ENCODE peak calls at places on chromosomes 4 and X, in six cellular contexts. One of them, this sample, is unnamed.

GRCh38 chr4:102344520-102344954 is 745 bp downstream of the SLC39A8 start:
- DNase-seq in SK-N-SH: peak; percentile 84
- DNase-seq in GM12878: no peak
- DNase-seq in K562: peak; percentile 80
- DNase-seq in HepG2: no peak
- DNase-seq in H1: peak; percentile 79
- DNase-seq in this sample: peak; percentile 72

GRCh38 chr4:30721353-30722091 is 1.4 kb downstream of the PCDH7 start:
- DNase-seq in SK-N-SH: peak; percentile 86
- DNase-seq in GM12878: no peak
- DNase-seq in K562: no peak
- DNase-seq in HepG2: no peak
- DNase-seq in H1: peak; percentile 76
- DNase-seq in this sample: no peak

GRCh38 chrX:48508400-48509244 is at the start of gene PORCN:
- DNase-seq in SK-N-SH: peak; percentile 92
- DNase-seq in GM12878: peak; percentile 33
- DNase-seq in K562: peak; percentile 88
- DNase-seq in HepG2: peak; percentile 35
- DNase-seq in H1: peak; percentile 79
- DNase-seq in this sample: peak; percentile 72

GRCh38 chr4:103892616-103893015 is 172.8 kb upstream of the TACR3 start:
- DNase-seq in SK-N-SH: no peak
- DNase-seq in GM12878: no peak
- DNase-seq in K562: no peak
- DNase-seq in HepG2: no peak
- DNase-seq in H1: no peak
- DNase-seq in this sample: no peak

GRCh38 chr4:168028568-168028967 is 63.8 kb upstream of the ANXA10 start:
- DNase-seq in SK-N-SH: peak; percentile 5
- DNase-seq in GM12878: no peak
- DNase-seq in K562: peak; percentile 0
- DNase-seq in HepG2: peak; percentile 5
- DNase-seq in H1: no peak
- DNase-seq in this sample: no peak

GRCh38 chr4:17323619-17324400 is 188.1 kb downstream of the QDPR start:
- DNase-seq in SK-N-SH: no peak
- DNase-seq in GM12878: no peak
- DNase-seq in K562: no peak
- DNase-seq in HepG2: no peak
- DNase-seq in H1: no peak
- DNase-seq in this sample: no peak

GRCh38 chrX:7216981-7217587 is 69.1 kb upstream of the PUDP start:
- DNase-seq in SK-N-SH: no peak
- DNase-seq in GM12878: no peak
- DNase-seq in K562: no peak
- DNase-seq in HepG2: no peak
- DNase-seq in H1: no peak
- DNase-seq in this sample: no peak

GRCh38 chrX:68462653-68463052 is 29.4 kb upstream of the OPHN1 start:
- DNase-seq in SK-N-SH: no peak
- DNase-seq in GM12878: no peak
- DNase-seq in K562: peak; percentile 67
- DNase-seq in HepG2: no peak
- DNase-seq in H1: no peak
- DNase-seq in this sample: no peak

GRCh38 chr4:103786014-103786413 is 66.2 kb upstream of the TACR3 start:
- DNase-seq in SK-N-SH: peak; percentile 16
- DNase-seq in GM12878: peak; percentile 17
- DNase-seq in K562: peak; percentile 57
- DNase-seq in HepG2: peak; percentile 64
- DNase-seq in H1: no peak
- DNase-seq in this sample: peak; percentile 31

GRCh38 chrX:3779546-3779945 is 66.1 kb upstream of the PRKX start:
- DNase-seq in SK-N-SH: no peak
- DNase-seq in GM12878: no peak
- DNase-seq in K562: no peak
- DNase-seq in HepG2: no peak
- DNase-seq in H1: no peak
- DNase-seq in this sample: no peak

GRCh38 chr4:100895572-100896197 is 377.9 kb upstream of the EMCN start:
- DNase-seq in SK-N-SH: no peak
- DNase-seq in GM12878: peak; percentile 19
- DNase-seq in K562: no peak
- DNase-seq in HepG2: no peak
- DNase-seq in H1: no peak
- DNase-seq in this sample: no peak

GRCh38 chr4:173420324-173420752 is 21.4 kb upstream of the SCRG1 start:
- DNase-seq in SK-N-SH: peak; percentile 34
- DNase-seq in GM12878: no peak
- DNase-seq in K562: peak; percentile 21
- DNase-seq in HepG2: peak; percentile 8
- DNase-seq in H1: no peak
- DNase-seq in this sample: no peak

GRCh38 chr4:11635336-11635735 is 206.6 kb upstream of the HS3ST1 start:
- DNase-seq in SK-N-SH: no peak
- DNase-seq in GM12878: no peak
- DNase-seq in K562: no peak
- DNase-seq in HepG2: no peak
- DNase-seq in H1: no peak
- DNase-seq in this sample: no peak

GRCh38 chr4:98794565-98795205 is 134.2 kb downstream of the EIF4E start:
- DNase-seq in SK-N-SH: no peak
- DNase-seq in GM12878: no peak
- DNase-seq in K562: peak; percentile 83
- DNase-seq in HepG2: no peak
- DNase-seq in H1: no peak
- DNase-seq in this sample: no peak
- TF ChIP-seq GABPA in SK-N-SH: no peak
- TF ChIP-seq GABPA in GM12878: no peak
- TF ChIP-seq GABPA in K562: no peak
- TF ChIP-seq GABPA in HepG2: no peak
- TF ChIP-seq GABPA in H1: no peak
- TF ChIP-seq GABPA in this sample: no peak

DNA sequence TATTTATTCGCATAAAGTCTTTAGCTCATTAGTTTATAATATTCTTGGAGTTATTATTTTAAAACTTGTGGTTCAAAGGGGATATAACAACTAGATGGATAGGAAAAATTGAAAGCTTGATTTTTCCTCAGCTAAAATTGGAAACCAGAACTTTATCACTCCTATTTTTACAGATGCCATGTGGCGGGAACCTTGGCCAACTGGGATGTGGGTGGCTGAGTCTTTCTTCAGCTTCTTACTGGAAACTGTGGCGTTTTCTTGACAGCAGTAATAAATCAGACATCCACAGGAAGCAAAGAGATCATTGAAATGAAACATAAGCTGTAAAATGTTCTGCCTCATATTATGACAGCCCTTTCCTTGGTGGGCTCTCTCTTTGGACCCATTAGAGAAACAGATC is 84.1 kb downstream of the SPATA18 start:
- DNase-seq in SK-N-SH: no peak
- DNase-seq in GM12878: no peak
- DNase-seq in K562: no peak
- DNase-seq in HepG2: no peak
- DNase-seq in H1: no peak
- DNase-seq in this sample: no peak
- TF ChIP-seq GABPA in SK-N-SH: no peak
- TF ChIP-seq GABPA in GM12878: no peak
- TF ChIP-seq GABPA in K562: no peak
- TF ChIP-seq GABPA in HepG2: no peak
- TF ChIP-seq GABPA in H1: no peak
- TF ChIP-seq GABPA in this sample: no peak

GRCh38 chr4:153748378-153748777 is 11.4 kb downstream of the RNF175 start:
- DNase-seq in SK-N-SH: peak; percentile 48
- DNase-seq in GM12878: no peak
- DNase-seq in K562: no peak
- DNase-seq in HepG2: no peak
- DNase-seq in H1: no peak
- DNase-seq in this sample: no peak
- TF ChIP-seq GABPA in SK-N-SH: no peak
- TF ChIP-seq GABPA in GM12878: no peak
- TF ChIP-seq GABPA in K562: no peak
- TF ChIP-seq GABPA in HepG2: no peak
- TF ChIP-seq GABPA in H1: no peak
- TF ChIP-seq GABPA in this sample: no peak

GRCh38 chr4:88457307-88458090 is 580 bp downstream of the HERC5 start:
- DNase-seq in SK-N-SH: peak; percentile 74
- DNase-seq in GM12878: no peak
- DNase-seq in K562: no peak
- DNase-seq in HepG2: no peak
- DNase-seq in H1: no peak
- DNase-seq in this sample: no peak
- TF ChIP-seq GABPA in SK-N-SH: no peak
- TF ChIP-seq GABPA in GM12878: no peak
- TF ChIP-seq GABPA in K562: no peak
- TF ChIP-seq GABPA in HepG2: no peak
- TF ChIP-seq GABPA in H1: no peak
- TF ChIP-seq GABPA in this sample: no peak